ENCODE peak calls at places on chromosomes 6 and 20, in eight cellular contexts. Q is fibroblast of lung, P is NB4, V is T follicular helper cell, B is Daoy, N is GM20000, O is AG09309, I is fibroblast of mammary gland. D is an unnamed sample.

GRCh38 chr6:41464481-41464880 is 81.7 kb upstream of the FOXP4 start:
- DNase-seq in Q (peak), P (no peak), V (no peak), B (peak), N (no peak), O (no peak), I (peak), D (peak)

GRCh38 chr20:63527184-63527583 is 6.6 kb downstream of the PPDPF start:
- DNase-seq in Q (no peak), P (no peak), V (no peak), B (no peak), N (no peak), O (no peak), I (no peak), D (no peak)

GRCh38 chr6:152232494-152233151 is 404.5 kb downstream of the SYNE1 start:
- DNase-seq in Q (peak), P (peak), V (no peak), B (peak), N (no peak), O (no peak), I (peak), D (peak)

GRCh38 chr6:111291334-111291705 is 191.7 kb downstream of the REV3L start:
- DNase-seq in Q (no peak), P (no peak), V (no peak), B (no peak), N (no peak), O (no peak), I (no peak), D (no peak)

GRCh38 chr6:43773050-43773956 is 3.3 kb downstream of the VEGFA start:
- DNase-seq in Q (peak), P (peak), V (peak), B (peak), N (peak), O (no peak), I (peak), D (peak)

GRCh38 chr20:46174469-46175126 is 56.5 kb downstream of the CD40 start:
- DNase-seq in Q (peak), P (peak), V (peak), B (peak), N (peak), O (no peak), I (peak), D (peak)

GRCh38 chr6:75178757-75179156 is 27.1 kb downstream of the COL12A1 start:
- DNase-seq in Q (no peak), P (no peak), V (no peak), B (no peak), N (no peak), O (no peak), I (no peak), D (peak)

GRCh38 chr20:41692479-41693135 is 74.4 kb upstream of the CHD6 start:
- DNase-seq in Q (peak), P (peak), V (peak), B (peak), N (peak), O (no peak), I (peak), D (peak)

GRCh38 chr20:62304331-62305148 is 1.7 kb downstream of the ADRM1 start:
- DNase-seq in Q (no peak), P (no peak), V (no peak), B (no peak), N (no peak), O (no peak), I (no peak), D (no peak)

D was measured in amniotic epithelial cell.